ENCODE peak calls at places on chromosome 21, in nine cellular contexts. One of them, this sample, is unnamed.

GRCh38 chr21:16775056-16775455 is 737.8 kb upstream of the CXADR start:
- DNase-seq in AG08396: no peak
- DNase-seq in H9: peak
- DNase-seq in naive thymus-derived CD4-positive, alpha-beta T cell: no peak
- DNase-seq in activated CD4-positive, alpha-beta memory T cell treated with anti-CD3 and anti-CD28 coated beads, Interleukin-2, amount 10 ng/mL, durations not matched to agents 7 days and 5 days: no peak
- DNase-seq in A673: no peak
- DNase-seq in activated effector memory CD4-positive, alpha-beta T cell treated with Interleukin-2 at 50 U/mL for 16 hours: no peak
- DNase-seq in germinal center: no peak
- DNase-seq in GM04504: no peak
- DNase-seq in this sample: no peak

GRCh38 chr21:24290151-24290833 is 1317.0 kb downstream of the MRPL39 start:
- DNase-seq in A673: no peak
- DNase-seq in H9: no peak
- DNase-seq in AG08396: no peak
- DNase-seq in GM04504: no peak
- DNase-seq in naive thymus-derived CD4-positive, alpha-beta T cell: peak
- DNase-seq in activated effector memory CD4-positive, alpha-beta T cell treated with Interleukin-2 at 50 U/mL for 16 hours: no peak
- DNase-seq in germinal center: no peak
- DNase-seq in activated CD4-positive, alpha-beta memory T cell treated with anti-CD3 and anti-CD28 coated beads, Interleukin-2, amount 10 ng/mL, durations not matched to agents 7 days and 5 days: peak
- DNase-seq in this sample: peak

GRCh38 chr21:17512245-17513213 is at the start of gene CXADR:
- DNase-seq in activated effector memory CD4-positive, alpha-beta T cell treated with Interleukin-2 at 50 U/mL for 16 hours: peak
- DNase-seq in naive thymus-derived CD4-positive, alpha-beta T cell: peak
- DNase-seq in A673: peak
- DNase-seq in germinal center: peak
- DNase-seq in H9: peak
- DNase-seq in GM04504: no peak
- DNase-seq in AG08396: peak
- DNase-seq in activated CD4-positive, alpha-beta memory T cell treated with anti-CD3 and anti-CD28 coated beads, Interleukin-2, amount 10 ng/mL, durations not matched to agents 7 days and 5 days: peak
- DNase-seq in this sample: peak

GRCh38 chr21:22363504-22363903 is 1365.3 kb downstream of the NCAM2 start:
- DNase-seq in H9: no peak
- DNase-seq in activated effector memory CD4-positive, alpha-beta T cell treated with Interleukin-2 at 50 U/mL for 16 hours: no peak
- DNase-seq in activated CD4-positive, alpha-beta memory T cell treated with anti-CD3 and anti-CD28 coated beads, Interleukin-2, amount 10 ng/mL, durations not matched to agents 7 days and 5 days: no peak
- DNase-seq in GM04504: no peak
- DNase-seq in A673: no peak
- DNase-seq in naive thymus-derived CD4-positive, alpha-beta T cell: no peak
- DNase-seq in AG08396: no peak
- DNase-seq in germinal center: no peak
- DNase-seq in this sample: no peak

GRCh38 chr21:36321325-36322082 is 1.5 kb downstream of the MORC3 start:
- DNase-seq in GM04504: no peak
- DNase-seq in A673: peak
- DNase-seq in AG08396: peak
- DNase-seq in activated effector memory CD4-positive, alpha-beta T cell treated with Interleukin-2 at 50 U/mL for 16 hours: no peak
- DNase-seq in germinal center: no peak
- DNase-seq in activated CD4-positive, alpha-beta memory T cell treated with anti-CD3 and anti-CD28 coated beads, Interleukin-2, amount 10 ng/mL, durations not matched to agents 7 days and 5 days: no peak
- DNase-seq in H9: peak
- DNase-seq in naive thymus-derived CD4-positive, alpha-beta T cell: no peak
- DNase-seq in this sample: peak

GRCh38 chr21:45466330-45467220 is 61.6 kb downstream of the COL18A1 start:
- DNase-seq in GM04504: no peak
- DNase-seq in activated CD4-positive, alpha-beta memory T cell treated with anti-CD3 and anti-CD28 coated beads, Interleukin-2, amount 10 ng/mL, durations not matched to agents 7 days and 5 days: no peak
- DNase-seq in naive thymus-derived CD4-positive, alpha-beta T cell: no peak
- DNase-seq in AG08396: no peak
- DNase-seq in A673: no peak
- DNase-seq in activated effector memory CD4-positive, alpha-beta T cell treated with Interleukin-2 at 50 U/mL for 16 hours: no peak
- DNase-seq in H9: no peak
- DNase-seq in germinal center: no peak
- DNase-seq in this sample: no peak

GRCh38 chr21:38139380-38140168 is 117.2 kb upstream of the KCNJ15 start:
- DNase-seq in GM04504: no peak
- DNase-seq in activated CD4-positive, alpha-beta memory T cell treated with anti-CD3 and anti-CD28 coated beads, Interleukin-2, amount 10 ng/mL, durations not matched to agents 7 days and 5 days: no peak
- DNase-seq in A673: no peak
- DNase-seq in naive thymus-derived CD4-positive, alpha-beta T cell: no peak
- DNase-seq in activated effector memory CD4-positive, alpha-beta T cell treated with Interleukin-2 at 50 U/mL for 16 hours: no peak
- DNase-seq in H9: no peak
- DNase-seq in germinal center: no peak
- DNase-seq in AG08396: no peak
- DNase-seq in this sample: no peak

GRCh38 chr21:33848252-33848953 is 67.2 kb downstream of the ATP5PO start:
- DNase-seq in GM04504: no peak
- DNase-seq in AG08396: no peak
- DNase-seq in activated CD4-positive, alpha-beta memory T cell treated with anti-CD3 and anti-CD28 coated beads, Interleukin-2, amount 10 ng/mL, durations not matched to agents 7 days and 5 days: no peak
- DNase-seq in naive thymus-derived CD4-positive, alpha-beta T cell: no peak
- DNase-seq in activated effector memory CD4-positive, alpha-beta T cell treated with Interleukin-2 at 50 U/mL for 16 hours: no peak
- DNase-seq in germinal center: no peak
- DNase-seq in A673: no peak
- DNase-seq in H9: no peak
- DNase-seq in this sample: no peak

GRCh38 chr21:22120616-22121266 is 1122.5 kb downstream of the NCAM2 start:
- DNase-seq in activated effector memory CD4-positive, alpha-beta T cell treated with Interleukin-2 at 50 U/mL for 16 hours: no peak
- DNase-seq in A673: peak
- DNase-seq in AG08396: no peak
- DNase-seq in germinal center: no peak
- DNase-seq in naive thymus-derived CD4-positive, alpha-beta T cell: no peak
- DNase-seq in H9: peak
- DNase-seq in GM04504: no peak
- DNase-seq in activated CD4-positive, alpha-beta memory T cell treated with anti-CD3 and anti-CD28 coated beads, Interleukin-2, amount 10 ng/mL, durations not matched to agents 7 days and 5 days: no peak
- DNase-seq in this sample: no peak

GRCh38 chr21:39034590-39035536 is 148.4 kb downstream of the PSMG1 start:
- DNase-seq in activated effector memory CD4-positive, alpha-beta T cell treated with Interleukin-2 at 50 U/mL for 16 hours: no peak
- DNase-seq in A673: no peak
- DNase-seq in naive thymus-derived CD4-positive, alpha-beta T cell: no peak
- DNase-seq in germinal center: no peak
- DNase-seq in H9: no peak
- DNase-seq in GM04504: no peak
- DNase-seq in activated CD4-positive, alpha-beta memory T cell treated with anti-CD3 and anti-CD28 coated beads, Interleukin-2, amount 10 ng/mL, durations not matched to agents 7 days and 5 days: no peak
- DNase-seq in AG08396: no peak
- DNase-seq in this sample: no peak

GRCh38 chr21:45918835-45919467 is 62.6 kb upstream of the COL6A1 start:
- DNase-seq in GM04504: no peak
- DNase-seq in H9: peak
- DNase-seq in activated CD4-positive, alpha-beta memory T cell treated with anti-CD3 and anti-CD28 coated beads, Interleukin-2, amount 10 ng/mL, durations not matched to agents 7 days and 5 days: no peak
- DNase-seq in AG08396: no peak
- DNase-seq in activated effector memory CD4-positive, alpha-beta T cell treated with Interleukin-2 at 50 U/mL for 16 hours: no peak
- DNase-seq in A673: no peak
- DNase-seq in naive thymus-derived CD4-positive, alpha-beta T cell: no peak
- DNase-seq in germinal center: no peak
- DNase-seq in this sample: no peak

GRCh38 chr21:43731891-43732711 is 13.2 kb downstream of the PDXK start:
- DNase-seq in A673: peak
- DNase-seq in H9: no peak
- DNase-seq in GM04504: peak
- DNase-seq in activated effector memory CD4-positive, alpha-beta T cell treated with Interleukin-2 at 50 U/mL for 16 hours: no peak
- DNase-seq in germinal center: no peak
- DNase-seq in AG08396: no peak
- DNase-seq in naive thymus-derived CD4-positive, alpha-beta T cell: no peak
- DNase-seq in activated CD4-positive, alpha-beta memory T cell treated with anti-CD3 and anti-CD28 coated beads, Interleukin-2, amount 10 ng/mL, durations not matched to agents 7 days and 5 days: no peak
- DNase-seq in this sample: no peak

GRCh38 chr21:35227774-35228173 is 178.7 kb upstream of the RUNX1 start:
- DNase-seq in germinal center: peak
- DNase-seq in activated effector memory CD4-positive, alpha-beta T cell treated with Interleukin-2 at 50 U/mL for 16 hours: no peak
- DNase-seq in H9: no peak
- DNase-seq in AG08396: no peak
- DNase-seq in A673: no peak
- DNase-seq in GM04504: no peak
- DNase-seq in activated CD4-positive, alpha-beta memory T cell treated with anti-CD3 and anti-CD28 coated beads, Interleukin-2, amount 10 ng/mL, durations not matched to agents 7 days and 5 days: no peak
- DNase-seq in naive thymus-derived CD4-positive, alpha-beta T cell: no peak
- DNase-seq in this sample: no peak

GRCh38 chr21:26437326-26438009 is 135.6 kb downstream of the CYYR1 start:
- DNase-seq in A673: peak
- DNase-seq in activated effector memory CD4-positive, alpha-beta T cell treated with Interleukin-2 at 50 U/mL for 16 hours: no peak
- DNase-seq in GM04504: no peak
- DNase-seq in germinal center: no peak
- DNase-seq in H9: peak
- DNase-seq in naive thymus-derived CD4-positive, alpha-beta T cell: no peak
- DNase-seq in activated CD4-positive, alpha-beta memory T cell treated with anti-CD3 and anti-CD28 coated beads, Interleukin-2, amount 10 ng/mL, durations not matched to agents 7 days and 5 days: no peak
- DNase-seq in AG08396: no peak
- DNase-seq in this sample: no peak

GRCh38 chr21:35254752-35255138 is 205.6 kb upstream of the RUNX1 start:
- DNase-seq in AG08396: no peak
- DNase-seq in activated CD4-positive, alpha-beta memory T cell treated with anti-CD3 and anti-CD28 coated beads, Interleukin-2, amount 10 ng/mL, durations not matched to agents 7 days and 5 days: no peak
- DNase-seq in GM04504: no peak
- DNase-seq in A673: no peak
- DNase-seq in germinal center: no peak
- DNase-seq in naive thymus-derived CD4-positive, alpha-beta T cell: no peak
- DNase-seq in H9: no peak
- DNase-seq in activated effector memory CD4-positive, alpha-beta T cell treated with Interleukin-2 at 50 U/mL for 16 hours: no peak
- DNase-seq in this sample: no peak

GRCh38 chr21:14991957-14992356 is 72.8 kb downstream of the NRIP1 start:
- DNase-seq in AG08396: no peak
- DNase-seq in A673: no peak
- DNase-seq in H9: no peak
- DNase-seq in naive thymus-derived CD4-positive, alpha-beta T cell: no peak
- DNase-seq in activated effector memory CD4-positive, alpha-beta T cell treated with Interleukin-2 at 50 U/mL for 16 hours: no peak
- DNase-seq in activated CD4-positive, alpha-beta memory T cell treated with anti-CD3 and anti-CD28 coated beads, Interleukin-2, amount 10 ng/mL, durations not matched to agents 7 days and 5 days: no peak
- DNase-seq in GM04504: no peak
- DNase-seq in germinal center: no peak
- DNase-seq in this sample: no peak

GRCh38 chr21:34890724-34891609 is 158.1 kb downstream of the RUNX1 start:
- DNase-seq in H9: peak
- DNase-seq in activated effector memory CD4-positive, alpha-beta T cell treated with Interleukin-2 at 50 U/mL for 16 hours: no peak
- DNase-seq in naive thymus-derived CD4-positive, alpha-beta T cell: peak
- DNase-seq in activated CD4-positive, alpha-beta memory T cell treated with anti-CD3 and anti-CD28 coated beads, Interleukin-2, amount 10 ng/mL, durations not matched to agents 7 days and 5 days: no peak
- DNase-seq in germinal center: no peak
- DNase-seq in A673: no peak
- DNase-seq in GM04504: no peak
- DNase-seq in AG08396: no peak
- DNase-seq in this sample: no peak

GRCh38 chr21:42833859-42834729 is 45.2 kb downstream of the WDR4 start:
- DNase-seq in AG08396: no peak
- DNase-seq in A673: no peak
- DNase-seq in activated CD4-positive, alpha-beta memory T cell treated with anti-CD3 and anti-CD28 coated beads, Interleukin-2, amount 10 ng/mL, durations not matched to agents 7 days and 5 days: peak
- DNase-seq in activated effector memory CD4-positive, alpha-beta T cell treated with Interleukin-2 at 50 U/mL for 16 hours: no peak
- DNase-seq in GM04504: no peak
- DNase-seq in germinal center: no peak
- DNase-seq in naive thymus-derived CD4-positive, alpha-beta T cell: no peak
- DNase-seq in H9: no peak
- DNase-seq in this sample: no peak

GRCh38 chr21:35840197-35840799 is 220.0 kb downstream of the SETD4 start:
- DNase-seq in GM04504: peak
- DNase-seq in AG08396: peak
- DNase-seq in H9: no peak
- DNase-seq in germinal center: peak
- DNase-seq in activated CD4-positive, alpha-beta memory T cell treated with anti-CD3 and anti-CD28 coated beads, Interleukin-2, amount 10 ng/mL, durations not matched to agents 7 days and 5 days: peak
- DNase-seq in A673: peak
- DNase-seq in activated effector memory CD4-positive, alpha-beta T cell treated with Interleukin-2 at 50 U/mL for 16 hours: no peak
- DNase-seq in naive thymus-derived CD4-positive, alpha-beta T cell: peak
- DNase-seq in this sample: peak

GRCh38 chr21:26388731-26389231 is 184.3 kb downstream of the CYYR1 start:
- DNase-seq in H9: no peak
- DNase-seq in naive thymus-derived CD4-positive, alpha-beta T cell: no peak
- DNase-seq in germinal center: no peak
- DNase-seq in AG08396: no peak
- DNase-seq in activated CD4-positive, alpha-beta memory T cell treated with anti-CD3 and anti-CD28 coated beads, Interleukin-2, amount 10 ng/mL, durations not matched to agents 7 days and 5 days: no peak
- DNase-seq in activated effector memory CD4-positive, alpha-beta T cell treated with Interleukin-2 at 50 U/mL for 16 hours: no peak
- DNase-seq in A673: peak
- DNase-seq in GM04504: peak
- DNase-seq in this sample: no peak

GRCh38 chr21:16634522-16634914 is 878.3 kb upstream of the CXADR start:
- DNase-seq in activated CD4-positive, alpha-beta memory T cell treated with anti-CD3 and anti-CD28 coated beads, Interleukin-2, amount 10 ng/mL, durations not matched to agents 7 days and 5 days: no peak
- DNase-seq in H9: peak
- DNase-seq in naive thymus-derived CD4-positive, alpha-beta T cell: no peak
- DNase-seq in GM04504: no peak
- DNase-seq in activated effector memory CD4-positive, alpha-beta T cell treated with Interleukin-2 at 50 U/mL for 16 hours: no peak
- DNase-seq in AG08396: no peak
- DNase-seq in A673: no peak
- DNase-seq in germinal center: no peak
- DNase-seq in this sample: no peak

GRCh38 chr21:36700295-36700960 is 1.5 kb downstream of the SIM2 start:
- DNase-seq in H9: no peak
- DNase-seq in germinal center: no peak
- DNase-seq in activated effector memory CD4-positive, alpha-beta T cell treated with Interleukin-2 at 50 U/mL for 16 hours: no peak
- DNase-seq in A673: no peak
- DNase-seq in AG08396: no peak
- DNase-seq in naive thymus-derived CD4-positive, alpha-beta T cell: no peak
- DNase-seq in GM04504: no peak
- DNase-seq in activated CD4-positive, alpha-beta memory T cell treated with anti-CD3 and anti-CD28 coated beads, Interleukin-2, amount 10 ng/mL, durations not matched to agents 7 days and 5 days: no peak
- DNase-seq in this sample: no peak

This sample was measured in immature natural killer cell.